ENCODE peak calls at places on chromosomes 12 and 14, in six cellular contexts. D is endodermal cell; C is Right ventricle myocardium superior; Y is right cardiac atrium; E is stimulated activated CD4-positive, alpha-beta T cell treated with anti-CD3 and anti-CD28 coated beads, Interleukin-2, amount 100 ng/mL, for 48 hours; N is endothelial cell. Q is an unnamed sample.

GRCh38 chr14:59321184-59321952 is 132.9 kb downstream of the DAAM1 start:
- DNase-seq in D (no peak), C (no peak), Y (no peak), E (no peak), N (no peak), Q (no peak)

GRCh38 chr12:52356762-52357580 is 10.3 kb downstream of the KRT85 start:
- DNase-seq in D (peak; percentile 31), C (no peak), Y (no peak), E (no peak), N (no peak), Q (no peak)

GRCh38 chr14:22478670-22479069 is 110.4 kb downstream of the DAD1 start:
- DNase-seq in D (no peak), C (no peak), Y (peak; percentile 69), E (no peak), N (no peak), Q (no peak)

GRCh38 chr12:91361864-91362263 is 179.2 kb upstream of the DCN start:
- DNase-seq in D (no peak), C (no peak), Y (no peak), E (no peak), N (no peak), Q (no peak)

GRCh38 chr14:89587128-89587420 is 170.0 kb upstream of the FOXN3 start:
- DNase-seq in D (no peak), C (no peak), Y (no peak), E (no peak), N (no peak), Q (no peak)

GRCh38 chr12:26204612-26205289 is 9.4 kb downstream of the SSPN start:
- DNase-seq in D (no peak), C (no peak), Y (peak; percentile 58), E (no peak), N (no peak), Q (no peak)

GRCh38 chr14:75952489-75952888 is 29.3 kb downstream of the TGFB3 start:
- DNase-seq in D (no peak), C (no peak), Y (no peak), E (no peak), N (no peak), Q (no peak)

GRCh38 chr14:85617799-85618198 is 87.9 kb downstream of the FLRT2 start:
- DNase-seq in D (no peak), C (no peak), Y (no peak), E (no peak), N (no peak), Q (no peak)

GRCh38 chr14:54175298-54175942 is 218.8 kb upstream of the BMP4 start:
- DNase-seq in D (peak; percentile 89), C (no peak), Y (peak; percentile 49), E (peak; percentile 52), N (peak; percentile 74), Q (peak; percentile 45)

GRCh38 chr14:64675246-64675645 is 29.0 kb upstream of the PLEKHG3 start:
- DNase-seq in D (no peak), C (no peak), Y (no peak), E (no peak), N (no peak), Q (no peak)

GRCh38 chr12:117975006-117975405 is 6.2 kb upstream of the KSR2 start:
- DNase-seq in D (no peak), C (no peak), Y (no peak), E (no peak), N (no peak), Q (no peak)

Q was measured in activated CD4-positive, alpha-beta memory T cell treated with anti-CD3 and anti-CD28 coated beads, Interleukin-2, amount 10 ng/mL, durations not matched to agents 7 days and 5 days.